ENCODE peak calls at places on chromosomes 5 and 9, in five cellular contexts. L is CD8-positive, alpha-beta memory T cell; A is hepatic stellate cell; Z is activated CD4-positive, CD25-positive, alpha-beta regulatory T cell; V is astrocyte. J is an unnamed sample.

GRCh38 chr5:1185652-1186350 is 15.6 kb upstream of the SLC6A19 start:
- DNase-seq in Z (no peak), L (no peak), A (no peak), V (no peak), J (no peak)

GRCh38 chr5:87705876-87706275 is 293.1 kb upstream of the CCNH start:
- DNase-seq in L (no peak), V (peak), A (no peak), Z (no peak), J (no peak)

GRCh38 chr9:113468716-113469448 is 5.4 kb downstream of the RGS3 start:
- DNase-seq in V (no peak), A (no peak), Z (no peak), L (no peak), J (peak)

GRCh38 chr5:87114631-87115030 is 153.1 kb upstream of the RASA1 start:
- DNase-seq in Z (no peak), A (no peak), L (no peak), V (no peak), J (no peak)

GRCh38 chr5:2158109-2158508 is 275.4 kb upstream of the IRX4 start:
- DNase-seq in V (no peak), L (no peak), Z (no peak), A (no peak), J (no peak)

GRCh38 chr5:140107312-140108092 is 6.4 kb upstream of the PURA start:
- DNase-seq in A (peak), L (peak), V (peak), Z (peak), J (peak)

GRCh38 chr5:116249648-116250047 is 164.8 kb downstream of the COMMD10 start:
- DNase-seq in A (no peak), V (no peak), L (no peak), Z (no peak), J (no peak)

GRCh38 chr5:88364991-88365390 is 96.3 kb upstream of the TMEM161B start:
- DNase-seq in A (no peak), V (no peak), L (no peak), Z (no peak), J (no peak)

GRCh38 chr5:68187268-68188055 is 28.1 kb upstream of the PIK3R1 start:
- DNase-seq in L (no peak), V (peak), A (peak), Z (no peak), J (peak)

GRCh38 chr9:136187683-136188586 is 17.0 kb downstream of the LHX3 start:
- DNase-seq in V (no peak), A (no peak), L (no peak), Z (no peak), J (no peak)

GRCh38 chr5:119397518-119398380 is 41.9 kb downstream of the TNFAIP8 start:
- DNase-seq in Z (no peak), V (peak), L (no peak), A (no peak), J (peak)

GRCh38 chr9:126788631-126789349 is 16.1 kb upstream of the ZBTB43 start:
- DNase-seq in A (no peak), Z (no peak), L (no peak), V (peak), J (peak)

GRCh38 chr9:87581513-87581912 is 83.8 kb downstream of the DAPK1 start:
- DNase-seq in V (peak), Z (no peak), L (no peak), A (no peak), J (no peak)

GRCh38 chr5:108345541-108346171 is 36.2 kb downstream of the FBXL17 start:
- DNase-seq in Z (no peak), L (no peak), V (peak), A (peak), J (peak)

GRCh38 chr5:14681236-14681752 is 16.8 kb downstream of the OTULIN start:
- DNase-seq in Z (no peak), V (peak), A (no peak), L (no peak), J (no peak)

GRCh38 chr9:89384783-89385182 is 66.5 kb downstream of the SECISBP2 start:
- DNase-seq in L (no peak), V (no peak), Z (no peak), A (no peak), J (no peak)

GRCh38 chr5:138110266-138110963 is 26.6 kb downstream of the WNT8A start:
- DNase-seq in L (no peak), A (no peak), Z (no peak), V (peak), J (peak)

GRCh38 chr9:129077236-129077635 is 3.7 kb upstream of the DOLPP1 start:
- DNase-seq in A (no peak), V (no peak), L (no peak), Z (no peak), J (no peak)

GRCh38 chr9:129552064-129552463 is 68.8 kb downstream of the C9orf50 start:
- DNase-seq in Z (no peak), L (no peak), V (no peak), A (no peak), J (no peak)

GRCh38 chr5:107957023-107957422 is 286.3 kb upstream of the EFNA5 start:
- DNase-seq in L (no peak), V (no peak), A (no peak), Z (no peak), J (no peak)

GRCh38 chr9:37986001-37986400 is 82.1 kb upstream of the SLC25A51 start:
- DNase-seq in L (no peak), Z (no peak), V (no peak), A (no peak), J (no peak)

GRCh38 chr9:94002316-94003140 is 47.4 kb upstream of the BARX1 start:
- DNase-seq in A (no peak), L (no peak), V (peak), Z (no peak), J (peak)

GRCh38 chr5:25419684-25420083 is 774.9 kb upstream of the CDH10 start:
- DNase-seq in L (no peak), Z (no peak), A (no peak), V (no peak), J (no peak)

GRCh38 chr9:138057726-138058125 is 180.1 kb downstream of the CACNA1B start:
- DNase-seq in Z (no peak), A (no peak), V (no peak), L (no peak), J (no peak)

GRCh38 chr5:169637085-169637855 is at the start of gene DOCK2:
- DNase-seq in A (no peak), L (peak), Z (peak), V (no peak), J (no peak)

GRCh38 chr5:177403194-177403825 is 2.8 kb upstream of the PFN3 start:
- DNase-seq in L (peak), Z (peak), A (peak), V (no peak), J (no peak)

GRCh38 chr9:127061411-127061810 is 61.0 kb downstream of the ANGPTL2 start:
- DNase-seq in Z (no peak), V (no peak), A (no peak), L (no peak), J (no peak)

GRCh38 chr5:140806834-140807775 is at the start of gene PCDHA4:
- DNase-seq in L (no peak), Z (no peak), V (no peak), A (peak), J (no peak)